ENCODE peak calls at places on chromosomes 3 and 15, in eight cellular contexts. One of them, this sample, is unnamed.

GRCh38 chr3:115960799-115961198 is 337.5 kb downstream of the GAP43 start:
- DNase-seq in AG09309: no peak
- DNase-seq in A673: peak
- DNase-seq in tibial artery: no peak
- DNase-seq in colonic mucosa: no peak
- DNase-seq in IMR-90: no peak
- DNase-seq in fibroblast of the aortic adventitia: no peak
- DNase-seq in fibroblast of lung: no peak
- DNase-seq in this sample: no peak

GRCh38 chr3:61358364-61358763 is 107.1 kb upstream of the FHIT start:
- DNase-seq in tibial artery: peak
- DNase-seq in AG09309: no peak
- DNase-seq in A673: no peak
- DNase-seq in colonic mucosa: peak
- DNase-seq in fibroblast of the aortic adventitia: peak
- DNase-seq in IMR-90: no peak
- DNase-seq in fibroblast of lung: no peak
- DNase-seq in this sample: peak

GRCh38 chr15:93722165-93722564 is 509.2 kb upstream of the MCTP2 start:
- DNase-seq in tibial artery: no peak
- DNase-seq in fibroblast of lung: no peak
- DNase-seq in A673: no peak
- DNase-seq in fibroblast of the aortic adventitia: no peak
- DNase-seq in IMR-90: no peak
- DNase-seq in colonic mucosa: no peak
- DNase-seq in AG09309: no peak
- DNase-seq in this sample: no peak

GRCh38 chr15:69037977-69038376 is 23.5 kb downstream of the NOX5 start:
- DNase-seq in fibroblast of the aortic adventitia: no peak
- DNase-seq in fibroblast of lung: no peak
- DNase-seq in IMR-90: no peak
- DNase-seq in AG09309: no peak
- DNase-seq in A673: no peak
- DNase-seq in tibial artery: no peak
- DNase-seq in colonic mucosa: no peak
- DNase-seq in this sample: no peak

GRCh38 chr15:31498756-31499155 is 172.1 kb downstream of the KLF13 start:
- DNase-seq in tibial artery: no peak
- DNase-seq in colonic mucosa: no peak
- DNase-seq in AG09309: no peak
- DNase-seq in fibroblast of lung: no peak
- DNase-seq in IMR-90: no peak
- DNase-seq in fibroblast of the aortic adventitia: no peak
- DNase-seq in A673: no peak
- DNase-seq in this sample: no peak

GRCh38 chr3:78659386-78659987 is 1108.3 kb downstream of the ROBO1 start:
- DNase-seq in fibroblast of lung: peak
- DNase-seq in colonic mucosa: peak
- DNase-seq in tibial artery: no peak
- DNase-seq in fibroblast of the aortic adventitia: peak
- DNase-seq in AG09309: no peak
- DNase-seq in A673: peak
- DNase-seq in IMR-90: peak
- DNase-seq in this sample: peak

GRCh38 chr3:16928386-16929132 is 43.8 kb downstream of the PLCL2 start:
- DNase-seq in tibial artery: no peak
- DNase-seq in colonic mucosa: no peak
- DNase-seq in AG09309: no peak
- DNase-seq in IMR-90: no peak
- DNase-seq in fibroblast of lung: peak
- DNase-seq in fibroblast of the aortic adventitia: no peak
- DNase-seq in A673: no peak
- DNase-seq in this sample: peak

GRCh38 chr3:66797916-66798560 is 200.1 kb upstream of the KBTBD8 start:
- DNase-seq in tibial artery: no peak
- DNase-seq in fibroblast of lung: peak
- DNase-seq in colonic mucosa: peak
- DNase-seq in IMR-90: peak
- DNase-seq in A673: peak
- DNase-seq in fibroblast of the aortic adventitia: peak
- DNase-seq in AG09309: no peak
- DNase-seq in this sample: peak

GRCh38 chr3:116077059-116077458 is 368.2 kb downstream of the LSAMP start:
- DNase-seq in IMR-90: no peak
- DNase-seq in colonic mucosa: no peak
- DNase-seq in AG09309: no peak
- DNase-seq in tibial artery: no peak
- DNase-seq in fibroblast of lung: no peak
- DNase-seq in fibroblast of the aortic adventitia: no peak
- DNase-seq in A673: no peak
- DNase-seq in this sample: no peak

GRCh38 chr3:52086461-52086860 is 30.1 kb upstream of the DUSP7 start:
- DNase-seq in fibroblast of lung: no peak
- DNase-seq in A673: no peak
- DNase-seq in IMR-90: no peak
- DNase-seq in AG09309: no peak
- DNase-seq in fibroblast of the aortic adventitia: no peak
- DNase-seq in colonic mucosa: no peak
- DNase-seq in tibial artery: no peak
- DNase-seq in this sample: no peak

GRCh38 chr3:140145501-140145900 is 210.5 kb downstream of the CLSTN2 start:
- DNase-seq in IMR-90: no peak
- DNase-seq in colonic mucosa: no peak
- DNase-seq in fibroblast of the aortic adventitia: no peak
- DNase-seq in fibroblast of lung: no peak
- DNase-seq in A673: no peak
- DNase-seq in AG09309: no peak
- DNase-seq in tibial artery: no peak
- DNase-seq in this sample: peak

GRCh38 chr3:105359098-105359762 is 7.5 kb upstream of the ALCAM start:
- DNase-seq in IMR-90: peak
- DNase-seq in colonic mucosa: no peak
- DNase-seq in tibial artery: no peak
- DNase-seq in fibroblast of lung: peak
- DNase-seq in fibroblast of the aortic adventitia: peak
- DNase-seq in AG09309: no peak
- DNase-seq in A673: no peak
- DNase-seq in this sample: peak

GRCh38 chr15:67967871-67968423 is 86.2 kb upstream of the PIAS1 start:
- DNase-seq in AG09309: no peak
- DNase-seq in A673: peak
- DNase-seq in fibroblast of lung: peak
- DNase-seq in fibroblast of the aortic adventitia: peak
- DNase-seq in tibial artery: peak
- DNase-seq in IMR-90: peak
- DNase-seq in colonic mucosa: peak
- DNase-seq in this sample: peak

GRCh38 chr3:33372218-33373081 is 67.8 kb downstream of the UBP1 start:
- DNase-seq in IMR-90: peak
- DNase-seq in fibroblast of the aortic adventitia: peak
- DNase-seq in tibial artery: no peak
- DNase-seq in A673: peak
- DNase-seq in fibroblast of lung: peak
- DNase-seq in AG09309: peak
- DNase-seq in colonic mucosa: peak
- DNase-seq in this sample: peak

GRCh38 chr3:102181202-102181920 is 253.5 kb upstream of the ZPLD1 start:
- DNase-seq in AG09309: peak
- DNase-seq in A673: peak
- DNase-seq in IMR-90: peak
- DNase-seq in tibial artery: no peak
- DNase-seq in fibroblast of lung: peak
- DNase-seq in fibroblast of the aortic adventitia: peak
- DNase-seq in colonic mucosa: no peak
- DNase-seq in this sample: peak

GRCh38 chr15:62248277-62248974 is 83.3 kb upstream of the C2CD4B start:
- DNase-seq in AG09309: no peak
- DNase-seq in fibroblast of lung: no peak
- DNase-seq in tibial artery: no peak
- DNase-seq in A673: no peak
- DNase-seq in IMR-90: peak
- DNase-seq in fibroblast of the aortic adventitia: no peak
- DNase-seq in colonic mucosa: no peak
- DNase-seq in this sample: no peak

GRCh38 chr3:8085498-8085897 is 416.1 kb upstream of the LMCD1 start:
- DNase-seq in fibroblast of lung: no peak
- DNase-seq in fibroblast of the aortic adventitia: no peak
- DNase-seq in colonic mucosa: no peak
- DNase-seq in IMR-90: no peak
- DNase-seq in AG09309: no peak
- DNase-seq in A673: no peak
- DNase-seq in tibial artery: no peak
- DNase-seq in this sample: no peak

DNA sequence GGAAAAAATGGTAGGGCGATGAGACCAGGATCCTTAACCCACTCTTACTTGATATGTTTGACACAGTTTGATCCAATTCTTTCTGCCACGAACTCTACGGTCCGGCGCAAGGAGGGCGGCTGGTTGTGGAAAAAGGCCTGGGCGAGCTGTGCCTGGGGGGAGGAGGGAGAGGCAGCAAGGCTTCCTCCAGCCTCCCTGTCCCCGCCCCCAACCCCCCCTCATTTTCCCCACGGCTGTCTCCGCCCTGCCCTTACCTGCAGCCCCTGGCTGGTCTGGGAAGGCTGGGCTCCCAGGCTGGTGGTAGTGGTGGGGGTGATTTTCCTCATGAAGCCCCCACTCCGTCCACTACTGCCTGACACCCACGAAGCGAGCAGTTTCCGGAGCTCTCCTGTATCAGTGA is 8.0 kb downstream of the CDAN1 start:
- DNase-seq in A673: no peak
- DNase-seq in IMR-90: no peak
- DNase-seq in fibroblast of the aortic adventitia: no peak
- DNase-seq in fibroblast of lung: no peak
- DNase-seq in tibial artery: no peak
- DNase-seq in colonic mucosa: no peak
- DNase-seq in AG09309: no peak
- DNase-seq in this sample: no peak
- H3K4me3 ChIP-seq in A673: no peak
- H3K4me3 ChIP-seq in IMR-90: no peak
- H3K4me3 ChIP-seq in fibroblast of the aortic adventitia: no peak
- H3K4me3 ChIP-seq in fibroblast of lung: no peak
- H3K4me3 ChIP-seq in tibial artery: no peak
- H3K4me3 ChIP-seq in colonic mucosa: no peak
- H3K4me3 ChIP-seq in AG09309: no peak
- H3K4me3 ChIP-seq in this sample: no peak

GRCh38 chr3:146948161-146948560 is 343.0 kb upstream of the PLSCR5 start:
- DNase-seq in AG09309: no peak
- DNase-seq in A673: peak
- DNase-seq in colonic mucosa: no peak
- DNase-seq in tibial artery: no peak
- DNase-seq in IMR-90: no peak
- DNase-seq in fibroblast of the aortic adventitia: no peak
- DNase-seq in fibroblast of lung: peak
- DNase-seq in this sample: no peak

GRCh38 chr3:146948985-146949384 is 343.8 kb upstream of the PLSCR5 start:
- DNase-seq in IMR-90: no peak
- DNase-seq in tibial artery: no peak
- DNase-seq in fibroblast of the aortic adventitia: no peak
- DNase-seq in AG09309: no peak
- DNase-seq in fibroblast of lung: no peak
- DNase-seq in colonic mucosa: no peak
- DNase-seq in A673: no peak
- DNase-seq in this sample: no peak

GRCh38 chr3:146953523-146954125 is 348.5 kb upstream of the PLSCR5 start:
- DNase-seq in A673: no peak
- DNase-seq in IMR-90: peak
- DNase-seq in fibroblast of the aortic adventitia: peak
- DNase-seq in tibial artery: no peak
- DNase-seq in fibroblast of lung: peak
- DNase-seq in AG09309: no peak
- DNase-seq in colonic mucosa: no peak
- DNase-seq in this sample: peak
- H3K4me3 ChIP-seq in A673: no peak
- H3K4me3 ChIP-seq in IMR-90: no peak
- H3K4me3 ChIP-seq in fibroblast of the aortic adventitia: peak
- H3K4me3 ChIP-seq in tibial artery: no peak
- H3K4me3 ChIP-seq in fibroblast of lung: no peak
- H3K4me3 ChIP-seq in AG09309: no peak
- H3K4me3 ChIP-seq in colonic mucosa: no peak
- H3K4me3 ChIP-seq in this sample: no peak

DNA sequence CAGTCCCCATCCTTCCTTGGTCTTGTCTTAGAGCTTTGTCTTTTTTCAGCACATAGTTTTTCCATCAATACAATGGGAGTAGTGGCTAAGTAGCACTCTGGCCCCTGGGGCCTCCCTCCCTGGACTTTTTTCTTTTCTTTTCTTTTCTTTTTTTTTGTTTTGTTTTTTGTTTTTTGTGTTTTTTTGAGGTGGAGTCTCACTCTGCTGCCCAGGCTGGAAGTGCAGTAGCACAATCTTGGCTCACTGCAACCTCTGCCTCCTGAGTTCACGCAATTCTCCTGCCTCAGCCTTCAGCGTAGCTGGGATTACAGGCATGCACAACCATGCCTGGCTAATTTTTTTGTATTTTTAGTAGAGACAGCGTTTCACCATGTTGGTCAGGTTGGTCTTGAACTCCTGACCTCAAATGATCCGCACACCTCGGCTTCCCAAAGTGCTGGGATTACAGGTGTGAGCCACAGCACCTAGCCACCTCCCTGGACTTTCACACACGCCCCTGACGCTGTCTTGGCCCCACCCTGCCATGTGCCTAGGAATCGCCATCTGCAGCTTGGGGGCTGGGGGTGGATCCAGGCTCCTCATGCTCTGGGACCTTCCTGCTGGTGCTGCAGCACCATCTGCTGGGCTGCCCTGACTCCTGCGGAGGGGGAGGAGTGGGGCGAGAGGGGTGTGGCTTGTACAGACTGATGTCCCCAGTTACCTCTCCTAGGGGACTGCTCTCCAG is 2.8 kb downstream of the C15orf39 start:
- DNase-seq in fibroblast of the aortic adventitia: peak
- DNase-seq in tibial artery: peak
- DNase-seq in IMR-90: peak
- DNase-seq in colonic mucosa: peak
- DNase-seq in AG09309: peak
- DNase-seq in fibroblast of lung: peak
- DNase-seq in A673: peak
- DNase-seq in this sample: peak
- H3K4me3 ChIP-seq in fibroblast of the aortic adventitia: peak
- H3K4me3 ChIP-seq in tibial artery: peak
- H3K4me3 ChIP-seq in IMR-90: no peak
- H3K4me3 ChIP-seq in colonic mucosa: peak
- H3K4me3 ChIP-seq in AG09309: no peak
- H3K4me3 ChIP-seq in fibroblast of lung: no peak
- H3K4me3 ChIP-seq in A673: peak
- H3K4me3 ChIP-seq in this sample: peak

DNA sequence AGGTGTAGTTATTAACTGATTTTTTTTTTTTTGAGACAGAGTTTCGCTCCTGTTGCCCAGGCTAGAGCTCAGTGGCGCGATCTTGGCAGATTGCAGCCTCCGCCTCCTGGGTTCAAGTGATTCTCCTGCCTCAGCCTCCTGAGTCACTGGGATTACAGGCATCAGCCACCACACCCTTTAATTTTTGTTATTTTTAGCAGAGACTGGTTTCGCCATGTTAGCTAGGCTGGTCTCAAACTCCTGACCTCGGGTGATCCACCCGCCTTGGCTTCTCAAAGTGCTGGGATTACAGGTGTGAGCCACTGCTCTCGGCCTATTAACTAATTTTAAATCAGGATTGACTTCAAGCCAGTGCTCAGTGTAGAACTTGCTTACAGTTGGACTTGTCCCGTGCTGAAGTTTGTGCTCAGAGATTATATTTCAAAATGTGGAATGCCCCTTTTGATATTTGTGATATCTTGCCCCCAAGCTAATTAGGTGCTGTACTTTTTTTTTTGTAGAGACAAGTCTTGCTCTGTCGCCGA is 6.0 kb downstream of the SKIL start:
- DNase-seq in tibial artery: no peak
- DNase-seq in AG09309: no peak
- DNase-seq in colonic mucosa: no peak
- DNase-seq in IMR-90: no peak
- DNase-seq in fibroblast of the aortic adventitia: no peak
- DNase-seq in fibroblast of lung: no peak
- DNase-seq in A673: no peak
- DNase-seq in this sample: no peak
- H3K4me3 ChIP-seq in tibial artery: no peak
- H3K4me3 ChIP-seq in AG09309: no peak
- H3K4me3 ChIP-seq in colonic mucosa: no peak
- H3K4me3 ChIP-seq in IMR-90: no peak
- H3K4me3 ChIP-seq in fibroblast of the aortic adventitia: no peak
- H3K4me3 ChIP-seq in fibroblast of lung: no peak
- H3K4me3 ChIP-seq in A673: no peak
- H3K4me3 ChIP-seq in this sample: no peak